ENCODE peak calls at places on chromosomes 7 and 10, in seven cellular contexts. L is AG08396; A is EL; N is stimulated activated CD4-positive, alpha-beta T cell treated with anti-CD3 and anti-CD28 coated beads, TNF-alpha, amount 100 ng/mL, for 1 hour; R is activated T-cell treated with anti-CD3 and anti-CD28 coated beads, Interleukin-2, amount 50 U/mL, for 1 hour; J is fibroblast of the aortic adventitia; V is globus pallidus. B is an unnamed sample.

GRCh38 chr7:22985436-22985835 is 28.5 kb downstream of the HYCC1 start:
- DNase-seq in A (no peak), R (no peak), N (no peak), J (no peak), L (no peak), V (no peak), B (no peak)

GRCh38 chr7:66883716-66884115 is 37.3 kb upstream of the TMEM248 start:
- DNase-seq in R (no peak), A (peak), J (no peak), N (no peak), V (no peak), L (peak), B (no peak)

GRCh38 chr10:43308986-43309385 is 42.1 kb upstream of the RASGEF1A start:
- DNase-seq in J (peak), R (no peak), N (no peak), L (no peak), V (peak), A (no peak), B (no peak)

GRCh38 chr10:76152186-76152585 is 720.8 kb downstream of the LRMDA start:
- DNase-seq in R (no peak), V (no peak), L (no peak), A (no peak), J (no peak), N (no peak), B (no peak)

GRCh38 chr10:99528867-99529285 is 3.9 kb upstream of the NKX2-3 start:
- DNase-seq in J (no peak), R (no peak), V (no peak), L (no peak), A (no peak), N (no peak), B (no peak)

GRCh38 chr10:70991140-70992124 is 103.1 kb upstream of the PCBD1 start:
- DNase-seq in L (no peak), A (no peak), N (no peak), R (no peak), J (no peak), V (no peak), B (no peak)

GRCh38 chr10:60810437-60811182 is 32.3 kb downstream of the CDK1 start:
- DNase-seq in A (no peak), V (peak), J (peak), N (no peak), R (no peak), L (peak), B (no peak)

GRCh38 chr7:2516194-2516555 is 3.4 kb upstream of the LFNG start:
- DNase-seq in L (no peak), V (no peak), A (no peak), N (no peak), R (no peak), J (no peak), B (no peak)

GRCh38 chr10:26481914-26482550 is 43.9 kb downstream of the APBB1IP start:
- DNase-seq in A (no peak), R (no peak), V (no peak), J (no peak), N (no peak), L (no peak), B (no peak)

GRCh38 chr7:98903246-98903645 is 24.9 kb downstream of the TRRAP start:
- DNase-seq in R (no peak), J (no peak), V (no peak), N (no peak), A (no peak), L (no peak), B (no peak)

GRCh38 chr10:22491480-22491879 is 146.2 kb downstream of the SPAG6 start:
- DNase-seq in L (no peak), N (no peak), A (no peak), V (peak), R (no peak), J (no peak), B (no peak)

GRCh38 chr7:1555046-1555812 is 776 bp downstream of the TMEM184A start:
- DNase-seq in A (peak), V (no peak), L (peak), N (no peak), R (no peak), J (peak), B (no peak)

GRCh38 chr7:27145167-27145883 is 1.8 kb upstream of the HOXA5 start:
- DNase-seq in J (no peak), A (no peak), R (no peak), L (no peak), V (no peak), N (no peak), B (no peak)

GRCh38 chr10:133209641-133210040 is 20.4 kb upstream of the UTF1 start:
- DNase-seq in J (no peak), A (no peak), V (no peak), N (no peak), R (no peak), L (no peak), B (no peak)

GRCh38 chr7:3643091-3643490 is 342.0 kb downstream of the SDK1 start:
- DNase-seq in A (no peak), N (no peak), J (no peak), R (no peak), V (no peak), L (no peak), B (no peak)

GRCh38 chr10:118045842-118046490 is 775 bp downstream of the RAB11FIP2 start:
- DNase-seq in L (peak), V (peak), A (peak), J (peak), N (no peak), R (no peak), B (no peak)

GRCh38 chr7:40499718-40500117 is 364.9 kb downstream of the SUGCT start:
- DNase-seq in A (no peak), J (peak), L (no peak), N (no peak), R (no peak), V (no peak), B (no peak)

GRCh38 chr7:95473276-95473985 is 12.3 kb upstream of the ASB4 start:
- DNase-seq in A (no peak), J (no peak), N (no peak), L (no peak), R (no peak), V (no peak), B (no peak)

GRCh38 chr10:93189959-93190358 is 116.3 kb downstream of the CYP26A1 start:
- DNase-seq in J (no peak), L (no peak), A (no peak), V (no peak), R (no peak), N (no peak), B (no peak)

GRCh38 chr7:102317231-102318059 is 30.8 kb downstream of the SH2B2 start:
- DNase-seq in L (no peak), A (no peak), V (no peak), N (no peak), J (no peak), R (no peak), B (no peak)

GRCh38 chr7:15889501-15889900 is 203.0 kb upstream of the MEOX2 start:
- DNase-seq in A (peak), J (peak), V (no peak), N (no peak), L (peak), R (no peak), B (no peak)

GRCh38 chr10:73730153-73730906 is 13.8 kb upstream of the SEC24C start:
- DNase-seq in V (peak), J (peak), A (peak), R (peak), L (peak), N (peak), B (peak)

GRCh38 chr10:78062296-78062695 is 28.6 kb downstream of the RPS24 start:
- DNase-seq in V (no peak), J (no peak), N (no peak), R (no peak), A (no peak), L (no peak), B (no peak)

GRCh38 chr7:137940656-137941518 is 61.0 kb downstream of the CREB3L2 start:
- DNase-seq in N (no peak), J (peak), R (no peak), L (no peak), A (peak), V (no peak), B (no peak)

B was measured in activated naive CD8-positive, alpha-beta T cell treated with anti-CD3 and anti-CD28 coated beads, Interleukin-2, amount 50 U/mL, for 16 hours.